ENCODE peak calls at places on chromosomes 7 and 10, in five cellular contexts. N is GM12891, H is ovary, R is uterus, L is heart left ventricle. E is an unnamed sample.
A peak's percentile ranks its signal among the peaks of the same experiment; 100 is the strongest.

GRCh38 chr10:121662945-121663917 is 65.0 kb upstream of the FGFR2 start:
- DNase-seq in H (no peak), R (no peak), L (no peak), N (no peak), E (peak; percentile 7)

GRCh38 chr10:113183543-113183942 is 233.5 kb downstream of the TCF7L2 start:
- DNase-seq in H (no peak), N (no peak), R (no peak), L (no peak), E (no peak)

GRCh38 chr10:27685686-27686085 is 59.9 kb downstream of the MKX start:
- DNase-seq in R (no peak), H (no peak), L (no peak), N (no peak), E (no peak)

GRCh38 chr7:88200793-88201192 is 19.0 kb downstream of the SRI start:
- DNase-seq in L (no peak), N (no peak), R (no peak), H (no peak), E (no peak)

GRCh38 chr10:85544956-85545355 is 821.6 kb downstream of the GRID1 start:
- DNase-seq in H (no peak), N (no peak), L (no peak), R (no peak), E (no peak)

GRCh38 chr10:29735628-29736324 is 101.0 kb upstream of the SVIL start:
- DNase-seq in L (peak; percentile 87), R (peak; percentile 92), H (peak; percentile 94), N (peak; percentile 91), E (peak; percentile 49)

GRCh38 chr10:120953897-120954296 is 102.7 kb downstream of the WDR11 start:
- DNase-seq in L (no peak), N (no peak), H (no peak), R (no peak), E (no peak)

GRCh38 chr10:69774596-69774995 is 27.1 kb upstream of the COL13A1 start:
- DNase-seq in R (no peak), N (no peak), H (no peak), L (no peak), E (no peak)

GRCh38 chr10:116356833-116357232 is 32.6 kb downstream of the CCDC172 start:
- DNase-seq in N (no peak), L (no peak), R (no peak), H (no peak), E (no peak)

GRCh38 chr7:36563706-36564325 is 160.5 kb downstream of the AOAH start:
- DNase-seq in L (no peak), R (no peak), N (no peak), H (no peak), E (no peak)

GRCh38 chr7:127091620-127092019 is 161.1 kb downstream of the GRM8 start:
- DNase-seq in N (no peak), R (no peak), H (no peak), L (no peak), E (no peak)

GRCh38 chr10:971150-971542 is 17.1 kb upstream of the GTPBP4 start:
- DNase-seq in R (no peak), L (no peak), N (no peak), H (no peak), E (no peak)

GRCh38 chr7:132255898-132256297 is 320.4 kb downstream of the PLXNA4 start:
- DNase-seq in H (no peak), R (no peak), N (no peak), L (peak; percentile 64), E (no peak)

GRCh38 chr7:36863901-36864701 is 139.8 kb upstream of the AOAH start:
- DNase-seq in L (no peak), H (no peak), N (no peak), R (no peak), E (no peak)

GRCh38 chr7:127525866-127526456 is 59.4 kb downstream of the GCC1 start:
- DNase-seq in H (no peak), R (no peak), L (no peak), N (no peak), E (no peak)

GRCh38 chr10:126563361-126563760 is 107.1 kb downstream of the C10orf90 start:
- DNase-seq in L (no peak), H (no peak), R (no peak), N (no peak), E (no peak)

GRCh38 chr10:31963598-31963980 is 35.0 kb upstream of the ARHGAP12 start:
- DNase-seq in R (no peak), N (no peak), L (no peak), H (no peak), E (no peak)

GRCh38 chr10:126571203-126571602 is 99.3 kb downstream of the C10orf90 start:
- DNase-seq in H (no peak), N (no peak), L (no peak), R (no peak), E (no peak)

GRCh38 chr7:5572439-5572838 is 148.8 kb upstream of the TNRC18 start:
- DNase-seq in H (no peak), N (no peak), R (no peak), L (no peak), E (no peak)

GRCh38 chr7:5578441-5579024 is 154.9 kb upstream of the TNRC18 start:
- DNase-seq in R (no peak), N (no peak), H (no peak), L (no peak), E (peak; percentile 17)

DNA sequence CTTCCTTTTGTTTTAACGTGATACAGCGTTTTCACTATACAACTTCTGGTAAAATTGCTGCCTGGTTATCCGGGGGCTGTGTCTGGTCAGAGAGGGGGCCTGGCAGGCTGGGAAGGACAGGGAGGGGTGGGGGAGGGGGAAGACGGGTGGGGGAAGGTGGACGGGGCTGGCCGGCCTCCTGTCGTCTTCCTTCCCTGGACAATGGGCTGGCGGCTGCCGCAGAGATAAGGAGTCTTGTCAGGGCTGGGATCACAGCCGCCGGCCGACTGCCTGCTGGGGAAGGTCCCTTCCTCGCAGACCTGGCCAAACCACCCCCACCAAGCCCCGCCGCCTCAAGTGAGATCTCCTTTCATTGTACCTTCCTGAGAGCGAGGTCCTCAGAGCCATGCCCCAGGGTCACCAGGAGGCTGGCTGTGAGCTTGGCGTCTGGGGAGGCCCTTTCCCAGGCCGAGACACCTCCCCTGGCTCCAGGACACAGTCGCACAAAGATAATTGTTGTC is 151.2 kb upstream of the TNRC18 start:
- DNase-seq in N (no peak), R (no peak), H (no peak), L (peak; percentile 83), E (peak; percentile 64)
- TF ChIP-seq POLR2A in N (no peak), R (no peak), H (no peak), L (no peak), E (no peak)

DNA sequence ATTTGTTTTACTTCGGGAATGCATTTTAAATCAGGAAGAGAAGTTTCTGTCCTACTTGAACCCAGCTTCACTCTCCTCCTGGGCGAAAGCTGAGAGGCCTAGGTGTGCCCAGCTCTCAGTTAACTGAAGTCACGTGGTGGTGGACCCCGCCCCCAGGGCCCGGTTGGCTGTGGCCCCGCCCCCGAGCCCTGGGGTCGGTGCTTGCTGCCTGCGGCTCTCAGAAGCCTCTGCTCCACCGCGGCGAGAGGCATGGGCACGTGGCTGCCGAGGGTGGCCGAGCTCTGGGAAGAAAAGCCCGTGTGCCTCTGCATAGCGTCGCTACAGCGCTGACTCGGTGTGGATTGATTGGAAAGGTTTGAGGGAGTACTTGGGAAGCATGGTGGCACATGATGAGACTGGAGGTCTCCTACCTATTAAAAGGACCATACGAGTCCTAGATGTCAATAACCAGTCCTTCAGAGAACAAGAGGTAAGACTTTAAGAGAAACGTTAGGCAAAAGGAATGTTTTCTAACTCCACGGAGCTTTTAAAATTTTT is 34.1 kb downstream of the NET1 start:
- DNase-seq in N (no peak), R (peak; percentile 94), L (peak; percentile 91), H (peak; percentile 97), E (peak; percentile 90)
- TF ChIP-seq POLR2A in N (peak; percentile 68), R (peak; percentile 92), L (peak; percentile 85), H (peak; percentile 86), E (peak; percentile 99)

GRCh38 chr7:111982133-111982532 is 224.1 kb downstream of the DOCK4 start:
- DNase-seq in L (no peak), R (no peak), H (no peak), N (no peak), E (no peak)
- TF ChIP-seq POLR2A in L (no peak), R (no peak), H (no peak), N (no peak), E (no peak)

DNA sequence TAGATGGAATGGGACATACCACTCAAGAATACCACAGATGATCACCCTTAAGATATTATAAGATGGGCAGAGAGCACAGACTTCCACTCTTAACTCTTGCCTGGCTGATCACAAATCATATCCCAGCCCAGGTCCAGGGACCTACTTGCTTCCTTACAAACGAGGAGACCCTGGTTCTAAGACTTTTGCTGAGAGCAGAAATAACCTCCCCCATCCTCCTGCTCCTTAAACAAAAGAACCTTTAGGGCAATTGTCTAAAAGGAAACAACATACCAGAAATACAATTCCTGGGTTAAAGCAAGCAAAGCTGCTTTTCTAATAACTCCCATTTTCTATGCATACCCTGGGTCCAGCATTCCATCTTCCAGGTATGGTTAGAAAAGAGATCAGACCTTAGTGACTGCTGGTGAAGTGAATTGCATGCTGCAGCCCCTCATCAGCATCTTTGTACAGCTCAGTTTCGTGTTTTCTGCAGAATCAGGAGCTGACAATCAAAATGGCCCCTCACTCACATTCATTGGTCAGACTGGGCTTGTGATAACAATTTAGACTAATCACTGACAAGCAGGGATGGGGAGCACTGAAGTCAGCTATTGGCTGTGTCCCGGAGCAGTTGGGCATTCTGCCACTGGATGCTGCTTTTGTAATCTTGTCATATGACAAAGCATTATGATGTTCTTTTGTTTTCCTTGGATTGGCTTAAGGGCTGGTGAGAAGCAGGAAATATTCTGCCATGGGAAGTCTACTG is 14.6 kb downstream of the IFIT3 start:
- DNase-seq in R (peak; percentile 47), L (peak; percentile 47), N (no peak), H (no peak), E (no peak)
- TF ChIP-seq POLR2A in R (no peak), L (no peak), N (no peak), H (no peak), E (no peak)

DNA sequence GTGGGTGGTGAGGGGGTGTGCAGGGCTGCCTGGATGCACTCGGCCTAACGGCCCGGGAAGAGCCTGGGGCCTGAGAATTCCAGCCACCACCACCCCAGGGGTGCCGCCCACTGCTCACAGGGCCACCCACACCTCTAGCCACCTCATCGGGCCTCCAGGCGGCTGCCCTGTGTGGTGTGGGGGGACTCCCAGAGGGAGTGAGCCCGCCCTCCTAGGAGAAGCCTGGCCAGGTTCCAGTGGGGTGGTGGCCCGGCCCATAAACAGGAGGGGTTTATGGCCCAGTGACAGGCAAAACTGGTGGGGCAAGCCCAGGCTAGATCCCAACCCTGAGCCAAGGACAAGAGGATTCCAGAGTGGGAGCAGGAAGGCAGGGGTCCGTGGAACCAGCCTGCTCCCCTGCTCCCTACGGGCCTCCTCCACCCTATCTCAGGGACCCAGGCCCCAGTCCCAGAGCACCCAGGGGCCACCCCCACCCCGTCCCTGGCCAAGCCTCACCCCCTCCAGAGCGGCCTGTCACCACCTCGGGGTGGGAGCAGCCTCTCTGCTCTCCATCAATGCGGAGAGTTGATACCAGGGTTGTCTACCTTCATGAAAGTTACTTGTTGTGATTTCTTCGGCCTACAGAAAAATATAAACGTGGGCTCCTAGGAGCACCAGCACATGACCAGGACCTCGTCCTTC is 20.2 kb upstream of the PDGFA start:
- DNase-seq in L (no peak), N (no peak), R (no peak), H (no peak), E (no peak)
- TF ChIP-seq POLR2A in L (no peak), N (no peak), R (no peak), H (no peak), E (no peak)

E was measured in erythroblast.